ENCODE peak calls at places on chromosomes 11 and 22, in nine cellular contexts. Y, J, F, R, S, H, U, V and D are unnamed samples.

GRCh38 chr11:74037309-74037708 is 28.4 kb upstream of the UCP3 start:
- DNase-seq in H (no peak), R (no peak), Y (no peak), F (no peak), J (no peak), V (peak; percentile 71), U (no peak), S (peak; percentile 90), D (no peak)

GRCh38 chr11:123055132-123055924 is 6.6 kb downstream of the HSPA8 start:
- DNase-seq in H (no peak), Y (no peak), S (no peak), J (no peak), U (no peak), R (no peak), V (no peak), F (no peak), D (no peak)

GRCh38 chr22:31346733-31347250 is 646 bp upstream of the PATZ1 start:
- DNase-seq in U (no peak), V (peak; percentile 69), S (peak; percentile 28), R (peak; percentile 79), F (no peak), Y (peak; percentile 82), H (peak; percentile 40), J (no peak), D (no peak)

GRCh38 chr11:111764621-111765020 is 1.6 kb downstream of the PPP2R1B start:
- DNase-seq in R (no peak), J (peak; percentile 38), S (peak; percentile 13), Y (no peak), V (no peak), U (no peak), F (no peak), H (no peak), D (no peak)

GRCh38 chr22:35134637-35135036 is 68.7 kb downstream of the ISX start:
- DNase-seq in V (no peak), S (no peak), H (no peak), F (no peak), R (no peak), Y (no peak), J (no peak), U (no peak), D (no peak)

GRCh38 chr11:19919050-19919561 is 206.5 kb downstream of the NAV2 start:
- DNase-seq in V (peak; percentile 78), U (no peak), R (no peak), J (peak; percentile 93), F (no peak), Y (no peak), H (no peak), S (peak; percentile 96), D (peak; percentile 89)

GRCh38 chr11:30992513-30992849 is 377.1 kb downstream of the DCDC1 start:
- DNase-seq in F (no peak), Y (peak; percentile 40), U (no peak), V (no peak), H (no peak), R (no peak), J (no peak), S (no peak), D (no peak)

GRCh38 chr22:26550498-26551033 is 38.3 kb upstream of the TFIP11 start:
- DNase-seq in J (peak; percentile 87), H (no peak), U (no peak), S (no peak), Y (peak; percentile 36), F (no peak), R (no peak), V (peak; percentile 52), D (peak; percentile 59)

GRCh38 chr11:85464283-85464682 is 162.9 kb downstream of the DLG2 start:
- DNase-seq in S (no peak), Y (peak; percentile 52), H (no peak), F (no peak), V (no peak), R (no peak), J (no peak), U (no peak), D (no peak)

GRCh38 chr11:24344222-24344621 is 152.6 kb upstream of the LUZP2 start:
- DNase-seq in J (no peak), R (no peak), V (no peak), Y (peak; percentile 4), U (no peak), F (no peak), S (no peak), H (no peak), D (no peak)

GRCh38 chr11:12810497-12810896 is 136.3 kb downstream of the TEAD1 start:
- DNase-seq in J (no peak), F (no peak), H (no peak), Y (no peak), V (no peak), R (no peak), S (no peak), U (no peak), D (no peak)